ENCODE peak calls at places on chromosomes 6 and 20, in four cellular contexts. One of them, this sample, is unnamed.

GRCh38 chr6:20575125-20575524 is 40.9 kb downstream of the CDKAL1 start:
- DNase-seq in H1: no peak
- DNase-seq in HepG2: peak
- DNase-seq in GM12878: no peak
- DNase-seq in this sample: no peak

GRCh38 chr6:140790109-140790508 is 1342.6 kb upstream of the GJE1 start:
- DNase-seq in H1: no peak
- DNase-seq in HepG2: no peak
- DNase-seq in GM12878: no peak
- DNase-seq in this sample: no peak

GRCh38 chr6:46174904-46175303 is 4.1 kb upstream of the ENPP5 start:
- DNase-seq in H1: no peak
- DNase-seq in HepG2: no peak
- DNase-seq in GM12878: no peak
- DNase-seq in this sample: no peak

GRCh38 chr6:130307752-130308361 is 58.0 kb upstream of the TMEM200A start:
- DNase-seq in H1: no peak
- DNase-seq in HepG2: peak
- DNase-seq in GM12878: no peak
- DNase-seq in this sample: no peak

GRCh38 chr6:165469483-165469882 is 160.1 kb upstream of the C6orf118 start:
- DNase-seq in H1: no peak
- DNase-seq in HepG2: no peak
- DNase-seq in GM12878: no peak
- DNase-seq in this sample: no peak

GRCh38 chr20:21191839-21192238 is 66.0 kb downstream of the KIZ start:
- DNase-seq in H1: peak
- DNase-seq in HepG2: no peak
- DNase-seq in GM12878: no peak
- DNase-seq in this sample: no peak

GRCh38 chr6:32169211-32169610 is 4.8 kb downstream of the EGFL8 start:
- DNase-seq in H1: no peak
- DNase-seq in HepG2: no peak
- DNase-seq in GM12878: no peak
- DNase-seq in this sample: no peak

GRCh38 chr6:1901556-1901955 is 291.8 kb downstream of the FOXC1 start:
- DNase-seq in H1: no peak
- DNase-seq in HepG2: peak
- DNase-seq in GM12878: no peak
- DNase-seq in this sample: no peak

GRCh38 chr6:122657601-122658000 is 47.4 kb downstream of the PKIB start:
- DNase-seq in H1: no peak
- DNase-seq in HepG2: no peak
- DNase-seq in GM12878: no peak
- DNase-seq in this sample: no peak

GRCh38 chr20:44336725-44337380 is at the start of gene R3HDML:
- DNase-seq in H1: no peak
- DNase-seq in HepG2: no peak
- DNase-seq in GM12878: no peak
- DNase-seq in this sample: no peak

GRCh38 chr20:44334709-44335108 is 2.1 kb upstream of the R3HDML start:
- DNase-seq in H1: no peak
- DNase-seq in HepG2: no peak
- DNase-seq in GM12878: no peak
- DNase-seq in this sample: no peak

GRCh38 chr20:44336086-44336485 is 757 bp upstream of the R3HDML start:
- DNase-seq in H1: peak
- DNase-seq in HepG2: peak
- DNase-seq in GM12878: no peak
- DNase-seq in this sample: no peak

GRCh38 chr20:44335675-44336074 is 1.2 kb upstream of the R3HDML start:
- DNase-seq in H1: no peak
- DNase-seq in HepG2: no peak
- DNase-seq in GM12878: no peak
- DNase-seq in this sample: no peak

DNA sequence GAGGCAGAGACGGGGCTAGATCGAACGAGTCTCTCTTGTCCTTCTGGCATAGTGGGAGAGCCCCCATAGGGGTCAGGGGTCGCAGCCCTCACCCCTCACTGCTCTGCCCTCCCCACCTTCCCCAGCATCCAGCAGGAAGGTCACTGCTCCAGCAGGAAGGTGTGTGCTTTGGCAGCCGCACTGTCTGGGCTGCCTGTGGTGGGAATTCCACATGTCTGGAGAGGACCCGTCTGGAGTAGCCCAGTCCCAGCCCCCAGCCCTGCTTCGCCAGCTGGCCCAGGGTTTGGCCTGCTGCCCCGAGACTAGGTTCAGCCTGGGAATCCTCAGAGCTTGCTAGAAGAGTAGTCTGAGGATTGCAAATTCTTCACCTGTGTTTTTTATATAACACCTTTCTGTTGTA is 2.5 kb upstream of the R3HDML start:
- DNase-seq in H1: no peak
- DNase-seq in HepG2: no peak
- DNase-seq in GM12878: no peak
- DNase-seq in this sample: no peak
- TF ChIP-seq TAF1 in H1: no peak
- TF ChIP-seq TAF1 in HepG2: no peak
- TF ChIP-seq TAF1 in GM12878: no peak
- TF ChIP-seq TAF1 in this sample: no peak

DNA sequence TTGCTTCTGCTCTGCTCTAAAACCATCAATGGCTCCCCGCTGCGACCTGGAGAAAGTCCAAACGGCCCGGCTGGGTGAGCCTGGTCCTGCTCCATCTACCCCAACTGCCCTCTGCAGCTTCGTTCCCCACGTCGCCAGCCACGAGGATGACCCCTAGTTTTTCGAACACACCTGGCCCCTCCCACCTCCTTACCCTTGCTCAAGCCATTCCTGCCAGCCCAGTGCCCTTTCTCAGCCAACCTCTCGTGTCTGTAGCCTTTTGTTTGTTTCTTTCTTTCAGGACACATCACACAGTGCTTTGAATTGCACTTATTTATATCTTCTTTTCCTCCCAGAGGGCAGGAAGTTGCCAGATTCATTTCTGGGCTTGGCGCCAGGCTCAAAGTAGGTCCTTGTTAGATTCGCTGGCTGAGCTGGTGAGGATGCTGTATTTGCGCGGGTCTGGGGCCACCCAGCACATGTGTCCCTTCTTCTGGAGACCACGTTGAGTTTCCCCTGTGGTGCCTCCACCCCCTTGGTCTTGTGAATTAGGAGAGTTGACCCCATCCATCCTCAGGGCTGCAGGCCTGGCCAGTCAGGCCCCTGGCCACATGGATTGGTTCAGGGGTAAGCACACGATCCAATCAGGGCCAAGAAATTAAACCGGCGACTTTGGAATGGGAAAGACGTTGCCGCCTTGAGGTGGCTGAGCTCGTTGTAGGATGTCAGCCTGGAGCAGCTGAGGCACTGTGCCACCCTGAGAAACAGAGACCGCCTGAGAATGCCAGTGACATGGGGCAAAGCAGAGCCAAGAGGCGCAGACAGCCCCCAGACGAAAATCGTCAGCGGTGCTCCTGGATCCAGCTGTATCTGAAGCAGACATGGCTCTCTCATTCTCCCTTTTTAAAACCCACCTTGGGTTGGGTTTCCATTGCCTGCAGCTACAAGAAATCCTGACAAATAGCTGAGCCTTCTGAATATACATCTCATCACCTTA is 156.0 kb downstream of the CEBPB start:
- DNase-seq in H1: no peak
- DNase-seq in HepG2: no peak
- DNase-seq in GM12878: no peak
- DNase-seq in this sample: no peak
- TF ChIP-seq TAF1 in H1: no peak
- TF ChIP-seq TAF1 in HepG2: no peak
- TF ChIP-seq TAF1 in GM12878: no peak
- TF ChIP-seq TAF1 in this sample: no peak

DNA sequence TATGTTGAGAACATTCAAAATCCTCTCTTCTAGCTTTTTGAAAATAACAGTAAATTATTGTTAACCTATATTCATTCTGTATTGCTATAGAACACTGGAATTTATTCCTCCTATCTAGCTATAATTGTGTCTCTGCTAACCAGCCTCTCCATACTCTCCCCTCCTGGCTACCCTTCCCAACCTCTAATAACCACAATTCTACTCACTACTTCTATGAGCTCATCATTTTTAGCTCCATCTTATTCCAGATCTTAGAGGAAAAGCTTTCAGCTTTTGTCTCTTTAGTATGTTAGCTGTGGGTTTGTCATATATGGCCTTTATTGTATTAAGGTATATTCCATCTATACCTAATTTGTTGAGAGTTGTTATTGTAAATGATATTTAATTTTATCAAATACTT is 108.8 kb downstream of the AIG1 start:
- DNase-seq in H1: no peak
- DNase-seq in HepG2: no peak
- DNase-seq in GM12878: no peak
- DNase-seq in this sample: no peak
- TF ChIP-seq TAF1 in H1: no peak
- TF ChIP-seq TAF1 in HepG2: no peak
- TF ChIP-seq TAF1 in GM12878: no peak
- TF ChIP-seq TAF1 in this sample: no peak

DNA sequence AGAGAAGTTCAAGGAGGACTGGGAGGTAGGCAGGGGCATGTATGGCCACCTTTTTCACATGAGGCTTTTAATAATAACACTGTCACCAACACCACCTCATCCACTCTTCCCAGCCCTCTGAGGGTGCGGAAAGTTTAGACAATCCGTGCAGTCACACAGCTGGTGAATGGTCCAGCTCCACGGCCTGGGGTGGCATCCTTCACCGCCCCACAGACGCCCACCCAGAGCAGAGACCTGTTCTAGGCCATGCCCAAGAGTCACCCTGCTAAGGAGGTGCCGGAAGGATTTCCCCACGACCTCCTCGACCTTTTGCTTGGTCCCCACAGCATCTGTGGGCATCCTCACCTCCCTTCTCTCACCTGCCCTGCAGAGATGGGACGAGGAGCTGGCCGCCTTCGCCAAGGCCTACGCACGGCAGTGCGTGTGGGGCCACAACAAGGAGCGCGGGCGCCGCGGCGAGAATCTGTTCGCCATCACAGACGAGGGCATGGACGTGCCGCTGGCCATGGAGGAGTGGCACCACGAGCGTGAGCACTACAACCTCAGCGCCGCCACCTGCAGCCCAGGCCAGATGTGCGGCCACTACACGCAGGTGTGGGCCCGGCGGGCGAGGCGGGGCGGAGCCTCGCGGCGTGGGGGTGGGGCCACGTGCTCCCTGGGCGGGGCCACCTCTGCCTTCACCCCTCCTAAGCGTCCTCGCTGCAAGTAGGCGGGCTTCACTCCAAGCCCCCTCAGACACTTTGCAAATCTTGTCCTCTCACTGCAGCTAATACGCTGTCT is 4.4 kb downstream of the PI16 start:
- DNase-seq in H1: peak
- DNase-seq in HepG2: no peak
- DNase-seq in GM12878: no peak
- DNase-seq in this sample: no peak
- TF ChIP-seq TAF1 in H1: no peak
- TF ChIP-seq TAF1 in HepG2: no peak
- TF ChIP-seq TAF1 in GM12878: no peak
- TF ChIP-seq TAF1 in this sample: no peak